ENCODE peak calls at places on chromosomes 13 and 19, in six cellular contexts. D, M, Z, B, R and S are unnamed samples.

GRCh38 chr13:24684600-24684998 is 4.4 kb downstream of the ATP12A start:
- DNase-seq in D (peak), M (no peak), Z (peak), B (no peak), R (no peak), S (peak)

GRCh38 chr19:5447700-5448311 is 7.4 kb upstream of the ZNRF4 start:
- DNase-seq in D (peak), M (no peak), Z (no peak), B (no peak), R (no peak), S (no peak)

GRCh38 chr13:48434203-48434602 is 21.3 kb upstream of the LPAR6 start:
- DNase-seq in D (no peak), M (no peak), Z (no peak), B (no peak), R (no peak), S (no peak)

GRCh38 chr19:23949611-23950010 is 34.9 kb downstream of the ZNF726 start:
- DNase-seq in D (no peak), M (no peak), Z (no peak), B (no peak), R (no peak), S (no peak)

GRCh38 chr13:38348890-38349289 is 761 bp upstream of the UFM1 start:
- DNase-seq in D (peak), M (no peak), Z (peak), B (no peak), R (no peak), S (no peak)

GRCh38 chr19:57830071-57830602 is at the start of gene ZNF587B:
- DNase-seq in D (peak), M (no peak), Z (no peak), B (no peak), R (peak), S (peak)

GRCh38 chr19:5126498-5127223 is 157.7 kb downstream of the KDM4B start:
- DNase-seq in D (no peak), M (no peak), Z (no peak), B (no peak), R (no peak), S (no peak)

GRCh38 chr19:54638683-54639082 is 8.4 kb downstream of the LILRB1 start:
- DNase-seq in D (no peak), M (no peak), Z (no peak), B (no peak), R (no peak), S (no peak)

GRCh38 chr13:105979131-105979530 is 556.3 kb downstream of the EFNB2 start:
- DNase-seq in D (no peak), M (no peak), Z (no peak), B (no peak), R (no peak), S (no peak)

GRCh38 chr13:110133425-110134235 is 173.3 kb downstream of the COL4A1 start:
- DNase-seq in D (no peak), M (no peak), Z (no peak), B (no peak), R (no peak), S (no peak)

GRCh38 chr13:98523455-98524102 is 53.3 kb downstream of the STK24 start:
- DNase-seq in D (no peak), M (no peak), Z (peak), B (no peak), R (no peak), S (no peak)